ENCODE peak calls at places on chromosomes 5 and 9, in ten cellular contexts. F is lung, Z is uterus, K is upper lobe of right lung, P is GM23338, A is colonic mucosa, L is A549, S is transverse colon, D is endothelial cell of umbilical vein, R is cardiac muscle cell. J is an unnamed sample. For H3K4me1, the result is how much of the 10 kb centered on the place peaks cover.

GRCh38 chr5:81657386-81657785 is 93.5 kb downstream of the SSBP2 start:
- DNase-seq in F (no peak), Z (no peak), K (no peak), P (no peak), A (peak), L (no peak), S (peak), D (no peak), R (peak), J (no peak)

GRCh38 chr5:139177809-139178581 is 20.2 kb downstream of the SIL1 start:
- DNase-seq in F (no peak), Z (no peak), K (no peak), P (no peak), A (peak), L (no peak), S (peak), D (no peak), R (no peak), J (no peak)

GRCh38 chr9:124137009-124137943 is 120.5 kb upstream of the NEK6 start:
- DNase-seq in F (no peak), Z (no peak), K (no peak), P (no peak), A (no peak), L (no peak), S (peak), D (no peak), R (peak), J (no peak)

GRCh38 chr5:33441241-33441844 is 578 bp downstream of the TARS1 start:
- DNase-seq in F (peak), Z (no peak), K (no peak), P (peak), A (peak), L (peak), S (peak), D (no peak), R (peak), J (no peak)

GRCh38 chr5:86716121-86716520 is 98.4 kb downstream of the COX7C start:
- DNase-seq in F (no peak), Z (no peak), K (no peak), P (peak), A (no peak), L (no peak), S (no peak), D (no peak), R (no peak), J (no peak)

GRCh38 chr5:173689713-173690360 is 73.4 kb upstream of the BOD1 start:
- DNase-seq in F (no peak), Z (no peak), K (no peak), P (no peak), A (peak), L (peak), S (peak), D (peak), R (peak), J (no peak)

GRCh38 chr9:9743822-9744221 is 869.0 kb downstream of the PTPRD start:
- DNase-seq in F (no peak), Z (no peak), K (no peak), P (no peak), A (no peak), L (no peak), S (no peak), D (no peak), R (no peak), J (no peak)

GRCh38 chr9:89839952-89840351 is 235.1 kb downstream of the GADD45G start:
- DNase-seq in F (no peak), Z (no peak), K (no peak), P (no peak), A (no peak), L (no peak), S (no peak), D (no peak), R (no peak), J (peak)

GRCh38 chr9:134333234-134333873 is 7.1 kb downstream of the RXRA start:
- DNase-seq in F (no peak), Z (no peak), K (no peak), P (no peak), A (peak), L (no peak), S (peak), D (no peak), R (no peak), J (no peak)

GRCh38 chr5:53334431-53334941 is 145.9 kb upstream of the FST start:
- DNase-seq in F (no peak), Z (no peak), K (no peak), P (no peak), A (no peak), L (no peak), S (no peak), D (no peak), R (peak), J (no peak)

GRCh38 chr5:76617229-76617628 is 6.0 kb downstream of the F2RL2 start:
- DNase-seq in F (no peak), Z (no peak), K (no peak), P (no peak), A (no peak), L (peak), S (no peak), D (no peak), R (no peak), J (no peak)

GRCh38 chr5:102411-103043 is 10.6 kb downstream of the PLEKHG4B start:
- DNase-seq in F (peak), Z (no peak), K (no peak), P (no peak), A (no peak), L (no peak), S (no peak), D (no peak), R (no peak), J (no peak)

GRCh38 chr5:66807743-66808142 is 211.6 kb downstream of the MAST4 start:
- DNase-seq in F (no peak), Z (no peak), K (no peak), P (peak), A (peak), L (peak), S (peak), D (peak), R (peak), J (no peak)

GRCh38 chr9:121750259-121750714 is 98.9 kb downstream of the DAB2IP start:
- DNase-seq in F (no peak), Z (no peak), K (no peak), P (no peak), A (no peak), L (no peak), S (no peak), D (no peak), R (no peak), J (no peak)
- H3K4me1 ChIP-seq in F (under half), Z (under half), K (under half), P (under half), A (under half), L (under half), S (under half), D (under half), R (under half), J (half or more)

DNA sequence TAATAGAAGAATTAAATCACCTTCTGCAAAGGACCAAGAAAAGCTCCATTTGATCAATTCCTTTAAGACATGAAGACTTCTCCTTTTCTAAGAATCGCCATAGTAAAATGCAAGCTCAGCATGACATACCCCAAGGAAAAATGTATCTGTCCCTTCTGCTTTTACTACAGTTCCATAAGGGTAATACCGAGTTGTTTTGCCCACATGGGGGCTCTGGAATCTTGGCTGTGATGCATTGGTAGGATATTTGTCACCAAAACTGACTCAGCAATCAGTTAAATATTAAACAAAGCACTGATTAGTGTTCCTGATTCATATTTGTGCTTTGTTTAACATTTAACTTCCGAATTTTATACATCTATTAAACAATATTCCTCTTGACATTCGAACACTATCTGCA is 24.3 kb upstream of the KCNIP1 start:
- DNase-seq in F (no peak), Z (no peak), K (no peak), P (no peak), A (no peak), L (peak), S (no peak), D (peak), R (no peak), J (peak)
- TF ChIP-seq CTCF in F (no peak), Z (no peak), K (no peak), P (peak), A (no peak), L (peak), S (no peak), D (peak), R (no peak), J (no peak)

GRCh38 chr5:62289813-62290212 is 16.2 kb upstream of the KIF2A start:
- DNase-seq in F (no peak), Z (no peak), K (no peak), P (no peak), A (no peak), L (no peak), S (no peak), D (no peak), R (no peak), J (no peak)
- H3K4me3 ChIP-seq in F (no peak), Z (no peak), K (no peak), P (no peak), A (no peak), L (no peak), S (no peak), D (no peak), R (no peak), J (no peak)

GRCh38 chr9:121198512-121199042 is 3.1 kb downstream of the RAB14 start:
- DNase-seq in F (no peak), Z (no peak), K (no peak), P (no peak), A (no peak), L (no peak), S (no peak), D (no peak), R (no peak), J (no peak)
- H3K4me1 ChIP-seq in F (under half), Z (under half), K (half or more), P (under half), A (under half), L (half or more), S (half or more), D (half or more), R (half or more), J (half or more)

GRCh38 chr9:37369671-37370070 is 52.8 kb upstream of the GRHPR start:
- DNase-seq in F (no peak), Z (no peak), K (no peak), P (no peak), A (no peak), L (no peak), S (no peak), D (no peak), R (no peak), J (no peak)

GRCh38 chr9:37364136-37364535 is 58.4 kb upstream of the GRHPR start:
- DNase-seq in F (no peak), Z (no peak), K (no peak), P (no peak), A (no peak), L (no peak), S (no peak), D (no peak), R (no peak), J (no peak)

GRCh38 chr9:37362430-37362829 is 60.1 kb upstream of the GRHPR start:
- DNase-seq in F (no peak), Z (no peak), K (no peak), P (no peak), A (no peak), L (no peak), S (no peak), D (no peak), R (no peak), J (no peak)

GRCh38 chr9:37363124-37363523 is 59.4 kb upstream of the GRHPR start:
- DNase-seq in F (no peak), Z (no peak), K (no peak), P (no peak), A (no peak), L (no peak), S (no peak), D (no peak), R (no peak), J (no peak)

DNA sequence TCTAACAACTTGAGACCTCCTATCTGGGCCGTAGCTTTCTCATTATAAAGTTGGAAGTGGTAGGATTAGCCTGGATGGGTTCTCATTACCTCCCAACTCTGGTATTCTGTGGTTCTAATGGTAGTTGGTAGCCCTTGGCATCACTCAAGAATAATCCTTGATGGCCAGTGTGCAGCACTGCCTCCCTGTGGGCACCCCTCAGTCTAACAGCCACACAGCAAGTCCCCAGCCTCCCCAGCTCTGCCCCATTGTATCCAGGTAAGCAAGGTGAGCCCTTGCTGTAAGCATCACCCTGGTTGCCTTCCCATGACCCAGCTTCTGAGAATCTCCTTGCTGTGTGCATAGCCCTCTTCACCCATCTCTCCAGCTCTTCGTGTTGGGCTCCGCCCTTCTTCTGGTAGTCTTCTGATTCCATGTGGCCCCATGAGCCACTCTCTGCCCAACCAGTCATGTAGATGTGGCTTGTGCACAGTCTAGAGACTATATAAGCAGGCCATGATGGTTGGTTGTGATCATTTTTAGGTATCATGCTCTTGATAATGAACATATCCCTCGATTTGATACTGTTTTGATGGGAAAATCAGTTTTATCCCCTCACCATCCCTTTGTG is 57.6 kb upstream of the GRHPR start:
- DNase-seq in F (no peak), Z (no peak), K (no peak), P (peak), A (no peak), L (peak), S (peak), D (peak), R (no peak), J (no peak)
- TF ChIP-seq CTCF in F (no peak), Z (no peak), K (no peak), P (peak), A (peak), L (no peak), S (peak), D (no peak), R (no peak), J (no peak)

GRCh38 chr9:36764364-36765076 is 191.8 kb downstream of the MELK start:
- DNase-seq in F (no peak), Z (no peak), K (no peak), P (peak), A (no peak), L (peak), S (no peak), D (no peak), R (no peak), J (no peak)

GRCh38 chr9:36763778-36764177 is 191.1 kb downstream of the MELK start:
- DNase-seq in F (no peak), Z (no peak), K (no peak), P (no peak), A (no peak), L (no peak), S (no peak), D (no peak), R (no peak), J (no peak)

GRCh38 chr9:36765468-36766341 is 193.0 kb downstream of the MELK start:
- DNase-seq in F (peak), Z (peak), K (peak), P (peak), A (peak), L (peak), S (peak), D (peak), R (peak), J (no peak)

GRCh38 chr9:36762958-36763357 is 190.3 kb downstream of the MELK start:
- DNase-seq in F (no peak), Z (no peak), K (no peak), P (peak), A (no peak), L (no peak), S (no peak), D (no peak), R (no peak), J (no peak)

DNA sequence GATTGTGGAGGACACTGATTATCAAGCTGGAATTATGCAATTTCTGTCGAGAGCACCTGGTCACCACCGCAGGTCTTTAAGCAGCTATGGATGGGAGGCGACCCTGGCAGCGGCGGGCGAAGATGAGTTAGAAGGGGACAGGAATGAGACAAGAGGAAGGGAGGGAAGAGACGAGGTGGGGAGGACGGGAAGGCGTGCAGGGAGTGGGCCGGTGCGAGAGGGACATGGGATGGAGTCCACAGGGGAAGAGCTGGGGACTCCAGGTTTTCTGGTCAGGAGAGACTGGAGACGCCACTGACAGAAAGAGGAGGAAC is 192.3 kb downstream of the MELK start:
- DNase-seq in F (no peak), Z (no peak), K (no peak), P (no peak), A (no peak), L (no peak), S (no peak), D (no peak), R (no peak), J (no peak)
- H3K4me3 ChIP-seq in F (no peak), Z (no peak), K (no peak), P (peak), A (no peak), L (peak), S (no peak), D (no peak), R (no peak), J (no peak)

DNA sequence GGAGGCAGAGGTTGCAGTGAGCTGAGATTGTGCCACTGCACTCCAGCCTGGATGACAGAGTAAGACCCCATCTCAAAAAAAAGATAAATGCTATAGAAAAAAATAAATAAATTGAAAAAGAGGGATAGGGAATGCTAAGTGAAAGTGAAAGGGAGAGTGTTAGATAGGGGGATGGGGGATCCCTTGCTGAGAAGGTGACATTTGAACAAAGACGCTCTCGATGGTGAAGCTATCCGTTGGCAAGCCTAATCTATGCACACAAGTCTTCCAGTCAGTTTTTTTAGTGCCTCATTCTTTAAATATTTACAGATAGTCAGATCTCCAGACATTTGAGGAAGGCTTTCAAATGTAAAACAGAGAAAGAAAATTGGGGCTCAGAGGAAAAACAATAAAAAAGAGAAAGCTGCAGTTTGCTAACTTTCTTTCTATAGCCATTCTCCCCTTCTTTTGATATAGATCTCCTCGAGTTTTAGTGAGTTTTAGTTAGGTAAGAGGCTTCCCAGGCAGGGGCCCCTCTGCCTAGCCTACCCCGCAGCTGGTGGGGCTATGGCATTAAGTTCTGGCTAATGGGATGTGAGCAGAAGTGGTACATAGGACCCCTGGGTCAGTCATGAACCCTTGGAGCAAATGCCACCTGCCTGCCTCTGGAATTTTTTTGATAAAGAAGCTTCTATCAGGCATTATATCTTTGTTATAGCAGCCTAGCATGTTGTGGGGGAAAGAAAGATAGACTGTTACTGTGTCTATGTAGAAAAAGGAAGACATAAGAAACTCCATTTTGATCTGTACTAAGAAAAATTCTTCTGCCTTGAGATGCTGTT is 12.0 kb downstream of the GLRX start:
- DNase-seq in F (no peak), Z (no peak), K (no peak), P (peak), A (no peak), L (no peak), S (no peak), D (no peak), R (no peak), J (peak)
- H3K4me1 ChIP-seq in F (under half), Z (under half), K (half or more), P (under half), A (under half), L (half or more), S (under half), D (under half), R (half or more), J (half or more)